ENCODE peak calls at places on chromosomes 5 and 9, in ten cellular contexts. Q is prostate gland, O is upper lobe of left lung, V is spleen, M is GM12878, Y is breast epithelium, U is HCT116, W is Panc1, X is K562, T is SK-N-SH. C is an unnamed sample. For H3K4me1, the result is how much of the 10 kb centered on the place peaks cover.

GRCh38 chr5:134245101-134245604 is 19.3 kb upstream of the PPP2CA start:
- DNase-seq in X (no peak), V (no peak), Y (no peak), W (peak), U (no peak), Q (no peak), O (no peak), T (no peak), M (no peak), C (no peak)

GRCh38 chr5:74631088-74631960 is 9.2 kb downstream of the ENC1 start:
- DNase-seq in T (no peak), Q (no peak), U (no peak), X (no peak), Y (no peak), V (no peak), M (peak), W (peak), O (peak), C (no peak)

GRCh38 chr9:137025120-137025966 is 2.7 kb downstream of the ABCA2 start:
- DNase-seq in Y (peak), U (no peak), W (no peak), T (peak), Q (peak), X (no peak), M (no peak), O (no peak), V (peak), C (no peak)

GRCh38 chr5:174459832-174460448 is 264.4 kb upstream of the MSX2 start:
- DNase-seq in Q (no peak), U (no peak), T (no peak), Y (peak), M (no peak), V (no peak), W (no peak), O (no peak), X (no peak), C (no peak)

GRCh38 chr9:13141629-13142028 is 137.9 kb downstream of the MPDZ start:
- DNase-seq in T (no peak), W (no peak), V (no peak), U (no peak), Y (no peak), Q (no peak), M (no peak), O (no peak), X (no peak), C (no peak)

GRCh38 chr9:34010979-34011378 is 37.7 kb downstream of the UBAP2 start:
- DNase-seq in X (no peak), W (no peak), V (no peak), O (no peak), M (no peak), Y (no peak), U (peak), Q (no peak), T (peak), C (no peak)

GRCh38 chr5:92222449-92222848 is 839.3 kb upstream of the ARRDC3 start:
- DNase-seq in V (no peak), O (no peak), Y (no peak), W (no peak), M (no peak), Q (no peak), T (no peak), U (peak), X (no peak), C (no peak)

GRCh38 chr9:130780865-130781504 is 54.1 kb upstream of the ABL1 start:
- DNase-seq in V (no peak), O (peak), T (no peak), U (no peak), Y (peak), Q (no peak), M (no peak), X (no peak), W (no peak), C (no peak)

GRCh38 chr5:57468481-57469165 is 14.0 kb downstream of the ACTBL2 start:
- DNase-seq in Q (no peak), Y (no peak), X (no peak), W (no peak), U (no peak), O (no peak), V (no peak), M (no peak), T (no peak), C (no peak)

GRCh38 chr9:81537964-81538363 is 151.4 kb downstream of the TLE1 start:
- DNase-seq in U (no peak), Y (no peak), X (no peak), V (no peak), W (no peak), Q (no peak), M (no peak), T (peak), O (no peak), C (no peak)

GRCh38 chr9:81543695-81544094 is 145.7 kb downstream of the TLE1 start:
- DNase-seq in U (no peak), W (no peak), M (no peak), Y (no peak), Q (no peak), T (no peak), X (no peak), V (no peak), O (no peak), C (no peak)

GRCh38 chr9:81542490-81542889 is 146.9 kb downstream of the TLE1 start:
- DNase-seq in M (no peak), U (no peak), Y (no peak), O (no peak), W (no peak), V (no peak), X (no peak), Q (no peak), T (no peak), C (no peak)

GRCh38 chr9:81538929-81539716 is 150.2 kb downstream of the TLE1 start:
- DNase-seq in Y (no peak), V (no peak), O (no peak), W (no peak), U (no peak), T (no peak), Q (no peak), X (no peak), M (no peak), C (no peak)

DNA sequence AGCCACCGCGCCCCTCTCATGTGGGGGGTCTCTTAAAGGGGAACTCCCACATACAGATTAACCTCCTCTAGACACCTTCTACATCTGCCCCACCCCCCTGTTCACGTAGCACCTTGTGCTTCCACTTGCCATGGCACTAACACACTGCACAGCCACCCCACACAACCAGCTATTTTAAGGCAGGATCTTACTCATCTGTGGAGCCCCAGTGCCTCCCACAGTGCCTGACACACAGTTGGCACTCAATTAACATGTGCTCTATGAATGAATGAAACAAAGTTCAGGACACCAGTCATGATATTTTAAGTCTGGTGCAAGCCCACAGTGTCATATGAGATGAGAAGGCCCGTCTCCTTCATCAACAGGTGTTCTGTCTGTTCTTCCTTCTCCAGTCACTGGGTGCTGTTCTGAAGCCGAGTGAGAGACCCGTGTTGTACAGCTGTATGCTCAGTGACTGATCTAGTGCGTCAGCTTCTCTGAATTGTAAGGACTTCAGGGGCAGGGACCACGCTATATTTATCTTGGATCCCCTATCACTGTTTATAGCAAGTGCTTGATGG is 149.1 kb downstream of the TLE1 start:
- DNase-seq in W (no peak), X (no peak), Y (no peak), V (no peak), Q (no peak), T (no peak), M (no peak), O (no peak), U (no peak), C (no peak)
- TF ChIP-seq CTCF in W (no peak), X (no peak), Y (no peak), V (no peak), Q (no peak), T (no peak), M (no peak), O (no peak), U (no peak), C (no peak)

GRCh38 chr5:78699565-78700143 is 51.1 kb upstream of the LHFPL2 start:
- DNase-seq in M (no peak), O (peak), U (peak), Y (peak), X (no peak), T (no peak), W (peak), V (no peak), Q (no peak), C (no peak)
- TF ChIP-seq POLR2AphosphoS5 in M (no peak), O (no peak), U (peak), Y (no peak), X (no peak), T (no peak), W (no peak), V (no peak), Q (no peak), C (no peak)

GRCh38 chr5:38077652-38078051 is 180.7 kb upstream of the EGFLAM start:
- DNase-seq in M (no peak), Y (no peak), O (no peak), U (no peak), T (no peak), V (no peak), Q (no peak), W (no peak), X (no peak), C (no peak)
- H3K4me1 ChIP-seq in M (under half), Y (under half), O (under half), U (under half), T (under half), V (under half), Q (under half), W (under half), X (under half), C (under half)

GRCh38 chr9:114606068-114606467 is 5.0 kb upstream of the TMEM268 start:
- DNase-seq in M (no peak), X (no peak), V (no peak), Q (no peak), O (no peak), W (no peak), Y (no peak), U (no peak), T (peak), C (no peak)
- TF ChIP-seq CTCF in M (no peak), X (no peak), V (no peak), Q (no peak), O (no peak), W (no peak), Y (no peak), U (no peak), T (no peak), C (no peak)

GRCh38 chr9:32526042-32526706 is at the start of gene RIGI:
- DNase-seq in O (peak), Y (peak), M (peak), U (peak), X (peak), Q (peak), W (peak), V (peak), T (peak), C (no peak)
- TF ChIP-seq POLR2AphosphoS5 in O (peak), Y (peak), M (peak), U (peak), X (no peak), Q (peak), W (peak), V (peak), T (peak), C (peak)

GRCh38 chr9:127526655-127527559 is 75.6 kb downstream of the LRSAM1 start:
- DNase-seq in Y (no peak), T (no peak), M (no peak), W (no peak), X (no peak), Q (no peak), O (no peak), V (no peak), U (no peak), C (no peak)
- H3K4me1 ChIP-seq in Y (under half), T (under half), M (under half), W (under half), X (under half), Q (under half), O (under half), V (under half), U (under half), C (under half)

GRCh38 chr5:164051745-164052144 is 546.3 kb downstream of the MAT2B start:
- DNase-seq in Q (no peak), U (no peak), W (no peak), V (no peak), M (no peak), X (no peak), T (no peak), O (no peak), Y (no peak), C (no peak)

GRCh38 chr5:164054461-164054860 is 549.0 kb downstream of the MAT2B start:
- DNase-seq in M (no peak), Y (no peak), V (no peak), W (no peak), U (no peak), T (no peak), Q (no peak), O (no peak), X (no peak), C (no peak)

GRCh38 chr5:164052536-164053090 is 547.2 kb downstream of the MAT2B start:
- DNase-seq in T (no peak), M (no peak), W (no peak), O (no peak), X (no peak), V (no peak), Q (no peak), U (no peak), Y (no peak), C (no peak)

GRCh38 chr5:164053123-164053522 is 547.7 kb downstream of the MAT2B start:
- DNase-seq in W (no peak), X (no peak), O (no peak), T (peak), Q (no peak), M (no peak), V (no peak), Y (no peak), U (no peak), C (no peak)

GRCh38 chr5:164048527-164048926 is 543.1 kb downstream of the MAT2B start:
- DNase-seq in Y (no peak), Q (no peak), V (no peak), O (no peak), U (no peak), W (no peak), X (no peak), T (peak), M (no peak), C (no peak)
- TF ChIP-seq CTCF in Y (no peak), Q (no peak), V (no peak), O (no peak), U (no peak), W (no peak), X (no peak), T (peak), M (no peak), C (no peak)